ENCODE peak calls at places on chromosomes 4 and X, in five cellular contexts. O is suprapubic skin, X is tibial nerve, G is A549, S is upper lobe of left lung. V is an unnamed sample. For H3K4me1, the result is how much of the 10 kb centered on the place peaks cover.

GRCh38 chr4:169115144-169115896 is 105.3 kb upstream of the CBR4 start:
- DNase-seq in O (no peak), X (no peak), G (no peak), S (no peak), V (no peak)

GRCh38 chr4:7156273-7157139 is 35.8 kb upstream of the SORCS2 start:
- DNase-seq in O (peak), X (peak), G (peak), S (no peak), V (no peak)

GRCh38 chr4:25792843-25793242 is 69.9 kb downstream of the SEL1L3 start:
- DNase-seq in O (no peak), X (no peak), G (no peak), S (no peak), V (no peak)

GRCh38 chr4:906311-907102 is 25.6 kb downstream of the GAK start:
- DNase-seq in O (no peak), X (no peak), G (no peak), S (no peak), V (no peak)

GRCh38 chr4:185381794-185382193 is 13.9 kb downstream of the LRP2BP start:
- DNase-seq in O (no peak), X (no peak), G (no peak), S (no peak), V (no peak)

GRCh38 chrX:17024896-17025295 is 78.4 kb downstream of the REPS2 start:
- DNase-seq in O (no peak), X (no peak), G (no peak), S (no peak), V (no peak)

GRCh38 chrX:75673468-75673867 is 111.6 kb downstream of the MAGEE2 start:
- DNase-seq in O (no peak), X (no peak), G (no peak), S (no peak), V (no peak)

GRCh38 chr4:149264093-149264733 is 551.4 kb downstream of the IQCM start:
- DNase-seq in O (no peak), X (no peak), G (peak), S (no peak), V (peak)

GRCh38 chr4:129355529-129355928 is 259.6 kb downstream of the C4orf33 start:
- DNase-seq in O (no peak), X (no peak), G (no peak), S (no peak), V (no peak)

GRCh38 chr4:113899260-113900177 is 79.9 kb downstream of the ARSJ start:
- DNase-seq in O (no peak), X (no peak), G (no peak), S (no peak), V (no peak)

DNA sequence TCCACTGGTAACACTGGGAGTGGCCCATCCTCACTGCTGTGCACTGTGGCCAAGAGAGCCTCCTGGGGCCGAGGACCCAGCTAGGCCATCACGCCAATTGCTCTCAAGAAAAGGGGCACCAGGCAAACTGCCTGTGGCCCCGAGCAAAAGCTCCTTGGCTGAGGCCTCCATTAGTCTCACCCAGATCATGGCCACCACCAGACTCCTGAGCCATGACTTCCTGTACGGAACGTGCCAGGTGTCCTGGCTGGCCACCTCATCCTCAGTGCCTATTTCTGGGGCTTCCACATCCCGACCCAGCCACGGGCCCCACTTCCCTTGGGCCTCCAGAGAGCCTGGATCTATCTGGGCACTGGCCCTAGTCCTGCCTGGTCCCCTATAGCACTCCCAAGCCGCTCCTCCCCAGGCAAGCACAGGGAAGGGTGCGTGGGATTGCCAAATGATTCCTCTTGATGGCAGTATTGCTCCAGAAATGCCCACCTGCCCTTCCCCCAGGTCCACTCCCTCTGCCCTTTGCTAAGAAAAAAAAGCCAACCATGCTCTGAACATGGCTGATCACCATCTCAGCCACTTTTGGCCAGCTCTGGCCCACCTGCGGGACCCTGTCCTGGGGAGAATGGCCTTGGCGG is 212.6 kb upstream of the AGTR2 start:
- DNase-seq in O (no peak), X (no peak), G (peak), S (no peak), V (no peak)
- H3K4me1 ChIP-seq in O (under half), X (under half), G (under half), S (under half), V (under half)

GRCh38 chr4:145299380-145300076 is 119.1 kb upstream of the OTUD4 start:
- DNase-seq in O (no peak), X (no peak), G (no peak), S (no peak), V (no peak)
- H3K4me3 ChIP-seq in O (no peak), X (no peak), G (no peak), S (no peak), V (no peak)

GRCh38 chr4:44210750-44211149 is 237.9 kb downstream of the KCTD8 start:
- DNase-seq in O (no peak), X (no peak), G (no peak), S (no peak), V (no peak)
- TF ChIP-seq EP300 in O (no peak), X (no peak), G (no peak), S (no peak), V (no peak)

GRCh38 chrX:23902419-23902818 is 5.3 kb downstream of the APOO start:
- DNase-seq in O (no peak), X (no peak), G (peak), S (no peak), V (no peak)

GRCh38 chrX:23901065-23901464 is 6.7 kb downstream of the APOO start:
- DNase-seq in O (no peak), X (no peak), G (peak), S (no peak), V (no peak)

GRCh38 chrX:23898412-23898959 is 9.3 kb downstream of the APOO start:
- DNase-seq in O (no peak), X (no peak), G (peak), S (no peak), V (no peak)

GRCh38 chrX:23901805-23902204 is 5.9 kb downstream of the APOO start:
- DNase-seq in O (no peak), X (peak), G (peak), S (no peak), V (peak)

DNA sequence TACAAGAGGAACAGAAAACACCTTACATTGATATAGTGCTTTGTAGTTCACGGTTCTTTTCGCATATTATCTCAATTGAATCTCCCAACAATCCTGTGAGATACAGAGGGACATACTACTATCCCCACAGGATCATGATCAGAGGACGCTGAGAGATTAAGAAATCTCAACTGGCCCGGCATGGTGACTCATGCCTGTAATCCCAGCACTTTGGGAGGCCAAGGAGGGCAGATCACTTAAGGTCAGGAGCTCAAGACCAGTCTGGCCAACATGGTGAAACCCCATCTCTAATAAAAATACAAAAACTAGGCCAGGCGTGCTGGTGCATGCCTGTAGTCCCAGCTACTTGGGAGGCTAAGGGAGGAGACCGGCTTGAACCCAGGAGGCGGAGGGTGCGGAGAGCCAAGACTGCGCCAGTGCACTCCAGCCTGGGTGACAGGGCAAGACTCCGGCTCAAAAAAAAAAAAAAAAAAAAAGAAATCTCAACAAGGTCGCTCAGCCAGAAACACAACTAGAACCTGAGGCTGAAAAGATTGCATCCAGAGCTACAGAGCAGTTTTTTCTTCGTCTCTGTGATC is 7.4 kb downstream of the APOO start:
- DNase-seq in O (no peak), X (no peak), G (peak), S (no peak), V (no peak)
- H3K4me1 ChIP-seq in O (under half), X (under half), G (half or more), S (under half), V (under half)

GRCh38 chrX:14871767-14872166 is 1.1 kb downstream of the FANCB start:
- DNase-seq in O (no peak), X (no peak), G (no peak), S (no peak), V (no peak)
- H3K4me3 ChIP-seq in O (no peak), X (no peak), G (no peak), S (no peak), V (no peak)